ENCODE peak calls at places on chromosomes 5 and 9, in four cellular contexts. D is fibroblast of pulmonary artery, O is AG09309, W is cardiac muscle cell. Y is an unnamed sample.
A peak's percentile ranks its signal among the peaks of the same experiment; 100 is the strongest.

GRCh38 chr5:149128023-149128875 is 13.0 kb upstream of the ABLIM3 start:
- DNase-seq in D (peak; percentile 62), O (no peak), W (peak; percentile 55), Y (no peak)

GRCh38 chr9:114433720-114434255 is 46.0 kb upstream of the AKNA start:
- DNase-seq in D (no peak), O (no peak), W (no peak), Y (no peak)

GRCh38 chr5:141760193-141760592 is 78.2 kb upstream of the ARAP3 start:
- DNase-seq in D (no peak), O (no peak), W (no peak), Y (no peak)

GRCh38 chr9:92455217-92455616 is 27.1 kb downstream of the ASPN start:
- DNase-seq in D (peak; percentile 10), O (no peak), W (no peak), Y (no peak)

GRCh38 chr5:41416336-41416735 is 94.1 kb downstream of the PLCXD3 start:
- DNase-seq in D (no peak), O (no peak), W (no peak), Y (no peak)

GRCh38 chr5:26805076-26805475 is 233.3 kb downstream of the CDH9 start:
- DNase-seq in D (no peak), O (no peak), W (no peak), Y (no peak)

GRCh38 chr5:172642511-172642910 is 1.4 kb downstream of the NEURL1B start:
- DNase-seq in D (no peak), O (no peak), W (no peak), Y (no peak)

GRCh38 chr9:12723409-12724028 is 30.3 kb downstream of the TYRP1 start:
- DNase-seq in D (peak; percentile 56), O (no peak), W (peak; percentile 52), Y (no peak)

GRCh38 chr9:73155389-73155788 is 3.7 kb downstream of the ANXA1 start:
- DNase-seq in D (no peak), O (no peak), W (no peak), Y (no peak)

GRCh38 chr9:111943200-111943599 is 46.6 kb downstream of the UGCG start:
- DNase-seq in D (no peak), O (no peak), W (no peak), Y (no peak)

GRCh38 chr5:31944683-31945445 is 229.3 kb downstream of the GOLPH3 start:
- DNase-seq in D (no peak), O (no peak), W (no peak), Y (no peak)

GRCh38 chr5:71932131-71932635 is 175.1 kb upstream of the MAP1B start:
- DNase-seq in D (peak; percentile 21), O (no peak), W (peak; percentile 11), Y (no peak)

GRCh38 chr5:172931001-172931536 is 28.2 kb upstream of the RPL26L1 start:
- DNase-seq in D (peak; percentile 90), O (peak; percentile 65), W (peak; percentile 84), Y (peak; percentile 81)

GRCh38 chr9:127778280-127779135 is at the start of gene SH2D3C:
- DNase-seq in D (no peak), O (no peak), W (peak; percentile 66), Y (no peak)

GRCh38 chr9:132672413-132672690 is 2.1 kb downstream of the GTF3C4 start:
- DNase-seq in D (no peak), O (no peak), W (no peak), Y (no peak)

GRCh38 chr9:118306773-118307172 is 602.6 kb downstream of the TLR4 start:
- DNase-seq in D (no peak), O (no peak), W (no peak), Y (no peak)

GRCh38 chr9:98326402-98327248 is 71.2 kb upstream of the TBC1D2 start:
- DNase-seq in D (peak; percentile 65), O (no peak), W (peak; percentile 65), Y (no peak)

GRCh38 chr9:115209601-115210306 is 91.8 kb upstream of the TNC start:
- DNase-seq in D (no peak), O (no peak), W (no peak), Y (no peak)

GRCh38 chr5:159440235-159440634 is 109.9 kb upstream of the IL12B start:
- DNase-seq in D (no peak), O (no peak), W (no peak), Y (no peak)

GRCh38 chr5:74767579-74767913 is 497 bp downstream of the NSA2 start:
- DNase-seq in D (peak; percentile 63), O (no peak), W (peak; percentile 72), Y (no peak)

GRCh38 chr5:176355400-176356178 is 6.0 kb downstream of the KIAA1191 start:
- DNase-seq in D (no peak), O (no peak), W (no peak), Y (no peak)

GRCh38 chr9:134055981-134056461 is 11.8 kb downstream of the BRD3 start:
- DNase-seq in D (peak; percentile 68), O (peak; percentile 69), W (peak; percentile 75), Y (peak; percentile 40)

GRCh38 chr5:67262202-67262601 is 65.6 kb upstream of the CD180 start:
- DNase-seq in D (no peak), O (no peak), W (no peak), Y (no peak)

DNA sequence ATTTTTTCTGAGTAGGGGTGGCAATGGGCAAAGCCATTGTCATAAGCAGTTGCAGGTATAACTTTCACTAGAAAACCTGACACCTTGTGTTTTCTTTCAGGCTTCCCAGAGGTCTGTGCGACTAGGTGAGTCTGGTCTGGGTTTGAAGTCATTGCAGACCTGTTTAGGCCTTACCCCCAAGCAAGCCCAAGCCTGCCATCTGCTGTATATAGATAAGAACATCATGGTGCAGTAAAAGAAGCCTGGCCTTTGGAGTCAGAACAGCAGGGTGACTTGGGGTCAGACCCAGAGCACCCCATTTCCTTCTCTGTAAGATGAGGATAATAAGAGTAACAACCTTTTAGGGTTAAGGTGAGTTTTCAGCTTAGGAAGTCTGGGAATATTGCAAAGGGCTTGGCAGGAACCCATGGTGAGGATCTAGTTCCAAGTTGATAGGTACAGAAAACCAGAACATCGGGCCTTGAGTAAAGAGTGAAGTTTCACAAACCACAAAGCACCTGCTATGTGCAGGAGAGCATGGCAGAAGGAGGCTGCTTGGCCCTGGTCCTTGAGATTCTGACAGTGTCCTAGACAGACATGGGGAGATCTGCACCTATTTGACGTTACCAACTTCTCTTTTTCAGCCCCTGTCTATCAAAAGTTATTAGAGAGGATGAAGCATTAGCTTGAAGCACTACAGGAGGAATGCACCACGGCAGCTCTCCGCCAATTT is 33.9 kb downstream of the TGFBI start:
- DNase-seq in D (peak; percentile 65), O (no peak), W (peak; percentile 61), Y (no peak)
- TF ChIP-seq CTCF in D (peak; percentile 48), O (peak; percentile 60), W (peak; percentile 43), Y (peak; percentile 38)

DNA sequence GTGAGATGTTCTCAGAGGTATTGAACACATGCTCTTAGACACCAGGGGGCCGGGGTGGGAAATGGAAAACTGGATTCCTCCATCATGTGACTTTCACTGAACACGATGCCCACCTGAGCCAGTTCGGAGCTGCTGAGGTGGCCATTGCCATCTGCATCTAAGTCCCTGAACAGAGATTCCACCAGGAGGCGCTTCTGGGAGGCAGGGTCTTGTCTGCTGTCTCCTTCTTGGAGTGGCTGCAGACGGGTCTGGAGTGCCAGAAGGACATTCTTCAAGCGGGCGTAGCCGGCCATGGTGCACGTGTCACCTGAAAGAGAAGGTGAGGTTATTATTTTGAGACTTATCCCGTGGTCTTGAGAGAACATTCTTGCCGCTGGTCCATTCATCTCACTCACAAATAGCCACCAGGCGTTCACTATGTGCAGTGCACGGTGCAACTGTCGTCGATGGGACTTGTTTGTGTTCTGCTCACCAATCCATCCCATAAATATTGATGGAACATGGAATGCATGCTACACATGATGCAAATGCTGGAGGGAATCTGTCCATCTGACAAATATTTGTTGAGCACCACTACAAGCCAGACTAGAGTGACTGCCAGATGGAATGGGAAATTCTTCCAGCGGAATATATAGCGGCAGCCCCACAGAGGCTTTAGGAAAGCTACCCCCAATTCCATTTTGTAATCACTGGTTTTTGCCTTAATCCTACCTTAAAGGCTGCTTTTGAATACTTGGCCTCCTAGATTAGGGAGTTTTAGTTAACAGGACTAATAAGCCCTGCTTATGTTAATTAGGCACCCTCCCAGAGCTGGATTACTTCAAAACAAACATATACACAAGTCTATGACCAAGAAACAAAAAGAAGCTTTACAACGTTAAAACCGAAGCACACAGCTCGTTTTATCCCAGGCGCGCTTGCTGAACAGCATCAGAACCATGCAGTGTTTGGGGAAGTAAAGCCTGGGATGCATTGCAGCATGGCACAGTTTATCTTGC is 264.8 kb downstream of the HSPA4 start:
- DNase-seq in D (no peak), O (no peak), W (no peak), Y (no peak)
- TF ChIP-seq CTCF in D (peak; percentile 11), O (peak; percentile 33), W (no peak), Y (no peak)

GRCh38 chr9:8437259-8437658 is 637.7 kb upstream of the DMAC1 start:
- DNase-seq in D (no peak), O (no peak), W (no peak), Y (no peak)
- TF ChIP-seq CTCF in D (no peak), O (no peak), W (no peak), Y (no peak)

DNA sequence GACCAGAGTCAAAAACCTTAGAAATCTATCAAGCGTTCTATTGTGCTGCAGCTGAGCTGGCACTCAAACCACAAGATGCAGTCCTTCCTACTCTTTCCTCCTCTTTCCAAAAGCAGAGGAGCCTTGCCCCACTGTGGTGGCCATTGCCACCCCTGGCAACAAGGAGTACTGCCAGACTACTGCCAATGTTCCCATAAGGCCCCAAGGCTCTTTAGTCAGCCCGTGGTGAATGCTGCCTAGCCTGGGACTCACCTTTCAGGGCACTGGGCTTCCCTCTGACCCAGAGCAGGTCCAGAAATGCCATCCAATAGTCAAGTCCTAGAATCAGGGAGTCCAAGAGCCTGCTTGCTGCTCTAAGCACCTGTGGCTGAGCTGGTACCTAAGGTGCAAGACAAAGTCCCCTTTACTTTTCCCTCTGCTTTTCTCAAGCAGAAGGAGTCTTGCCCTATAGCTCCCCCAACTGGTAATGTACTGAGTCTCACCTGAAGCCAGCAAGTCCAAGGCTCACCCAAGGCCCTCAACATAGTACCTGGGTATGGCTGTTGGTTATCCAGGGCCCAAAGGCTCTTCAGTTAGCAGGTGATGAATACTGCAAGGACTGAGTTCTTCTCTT is 219.4 kb downstream of the ATPSCKMT start:
- DNase-seq in D (peak; percentile 78), O (no peak), W (peak; percentile 73), Y (no peak)
- TF ChIP-seq CTCF in D (peak; percentile 67), O (peak; percentile 62), W (peak; percentile 46), Y (peak; percentile 21)

DNA sequence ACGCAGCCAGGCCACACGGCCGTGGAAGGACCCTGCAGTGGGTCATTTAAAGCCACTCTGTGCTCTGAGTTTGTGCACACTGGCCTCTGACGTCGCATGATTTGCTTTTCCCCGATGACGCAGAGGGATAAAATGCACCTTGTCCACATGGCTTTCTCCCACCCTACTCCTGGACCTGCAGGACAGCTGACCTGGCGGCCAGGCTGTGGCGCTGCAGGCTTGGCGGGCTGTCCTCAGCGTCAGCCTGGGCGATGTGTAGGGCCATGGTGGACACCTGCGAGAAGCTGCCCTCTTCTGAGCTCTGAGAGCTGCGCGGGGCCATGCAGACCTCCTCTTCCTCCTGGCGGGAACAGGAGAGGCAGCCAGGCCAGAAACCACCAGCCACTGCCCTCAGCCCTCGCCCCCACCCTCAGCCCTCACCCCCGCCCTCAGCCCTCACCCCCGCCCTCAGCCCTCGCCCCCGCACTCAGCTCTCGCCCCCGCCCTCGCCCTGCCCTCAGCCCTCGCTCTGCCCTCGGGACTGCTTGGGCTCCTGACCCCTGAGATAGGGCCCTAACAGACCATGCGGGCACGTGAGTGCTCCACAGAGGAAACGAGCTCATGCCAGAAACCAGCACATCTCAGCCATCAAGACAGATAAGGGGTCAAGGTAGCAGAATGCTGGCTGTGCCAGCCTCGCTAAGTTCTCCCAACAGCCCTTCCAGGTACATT is 20.0 kb upstream of the SCGB3A1 start:
- DNase-seq in D (no peak), O (no peak), W (no peak), Y (no peak)
- TF ChIP-seq CTCF in D (no peak), O (no peak), W (no peak), Y (no peak)

GRCh38 chr9:124419832-124420489 is 4.7 kb upstream of the PSMB7 start:
- DNase-seq in D (no peak), O (no peak), W (no peak), Y (no peak)
- TF ChIP-seq CTCF in D (no peak), O (no peak), W (no peak), Y (no peak)